ENCODE peak calls at places on chromosomes 11 and 22, in seven cellular contexts. One of them, this sample, is unnamed.

GRCh38 chr22:20099099-20099711 is 16.7 kb upstream of the RANBP1 start:
- DNase-seq in Right ventricle myocardium superior: peak; percentile 22
- DNase-seq in H4: no peak
- DNase-seq in foreskin fibroblast: no peak
- DNase-seq in GM03348: no peak
- DNase-seq in stimulated activated CD4-positive, alpha-beta T cell treated with anti-CD3 and anti-CD28 coated beads, Interleukin-2, amount 100 ng/mL, for 24 hours: no peak
- DNase-seq in HFFc6: no peak
- DNase-seq in this sample: no peak

GRCh38 chr11:2377511-2378443 is 667 bp downstream of the CD81 start:
- DNase-seq in Right ventricle myocardium superior: peak; percentile 84
- DNase-seq in H4: no peak
- DNase-seq in foreskin fibroblast: peak; percentile 45
- DNase-seq in GM03348: peak; percentile 92
- DNase-seq in stimulated activated CD4-positive, alpha-beta T cell treated with anti-CD3 and anti-CD28 coated beads, Interleukin-2, amount 100 ng/mL, for 24 hours: peak; percentile 72
- DNase-seq in HFFc6: no peak
- DNase-seq in this sample: no peak

GRCh38 chr11:79675081-79675480 is 234.3 kb upstream of the TENM4 start:
- DNase-seq in Right ventricle myocardium superior: no peak
- DNase-seq in H4: no peak
- DNase-seq in foreskin fibroblast: no peak
- DNase-seq in GM03348: no peak
- DNase-seq in stimulated activated CD4-positive, alpha-beta T cell treated with anti-CD3 and anti-CD28 coated beads, Interleukin-2, amount 100 ng/mL, for 24 hours: no peak
- DNase-seq in HFFc6: no peak
- DNase-seq in this sample: no peak

GRCh38 chr11:119196833-119197483 is 9.2 kb upstream of the CBL start:
- DNase-seq in Right ventricle myocardium superior: peak; percentile 8
- DNase-seq in H4: peak; percentile 78
- DNase-seq in foreskin fibroblast: peak; percentile 68
- DNase-seq in GM03348: peak; percentile 85
- DNase-seq in stimulated activated CD4-positive, alpha-beta T cell treated with anti-CD3 and anti-CD28 coated beads, Interleukin-2, amount 100 ng/mL, for 24 hours: peak; percentile 71
- DNase-seq in HFFc6: peak; percentile 77
- DNase-seq in this sample: peak; percentile 57

GRCh38 chr22:37486224-37486845 is at the start of gene MFNG:
- DNase-seq in Right ventricle myocardium superior: peak; percentile 86
- DNase-seq in H4: no peak
- DNase-seq in foreskin fibroblast: peak; percentile 30
- DNase-seq in GM03348: peak; percentile 89
- DNase-seq in stimulated activated CD4-positive, alpha-beta T cell treated with anti-CD3 and anti-CD28 coated beads, Interleukin-2, amount 100 ng/mL, for 24 hours: peak; percentile 75
- DNase-seq in HFFc6: peak; percentile 9
- DNase-seq in this sample: no peak

GRCh38 chr11:93543292-93543977 is at the start of gene SMCO4:
- DNase-seq in Right ventricle myocardium superior: peak; percentile 92
- DNase-seq in H4: peak; percentile 65
- DNase-seq in foreskin fibroblast: peak; percentile 77
- DNase-seq in GM03348: peak; percentile 96
- DNase-seq in stimulated activated CD4-positive, alpha-beta T cell treated with anti-CD3 and anti-CD28 coated beads, Interleukin-2, amount 100 ng/mL, for 24 hours: peak; percentile 68
- DNase-seq in HFFc6: peak; percentile 48
- DNase-seq in this sample: peak; percentile 55

GRCh38 chr22:26322179-26322905 is 106.7 kb upstream of the ASPHD2 start:
- DNase-seq in Right ventricle myocardium superior: no peak
- DNase-seq in H4: peak; percentile 84
- DNase-seq in foreskin fibroblast: peak; percentile 97
- DNase-seq in GM03348: peak; percentile 90
- DNase-seq in stimulated activated CD4-positive, alpha-beta T cell treated with anti-CD3 and anti-CD28 coated beads, Interleukin-2, amount 100 ng/mL, for 24 hours: no peak
- DNase-seq in HFFc6: peak; percentile 99
- DNase-seq in this sample: peak; percentile 89

GRCh38 chr11:105960252-105961245 is 61.5 kb downstream of the MSANTD4 start:
- DNase-seq in Right ventricle myocardium superior: no peak
- DNase-seq in H4: no peak
- DNase-seq in foreskin fibroblast: no peak
- DNase-seq in GM03348: no peak
- DNase-seq in stimulated activated CD4-positive, alpha-beta T cell treated with anti-CD3 and anti-CD28 coated beads, Interleukin-2, amount 100 ng/mL, for 24 hours: no peak
- DNase-seq in HFFc6: no peak
- DNase-seq in this sample: no peak

GRCh38 chr22:22848364-22848866 is 39.2 kb upstream of the IGLL5 start:
- DNase-seq in Right ventricle myocardium superior: peak; percentile 70
- DNase-seq in H4: peak; percentile 18
- DNase-seq in foreskin fibroblast: peak; percentile 14
- DNase-seq in GM03348: peak; percentile 74
- DNase-seq in stimulated activated CD4-positive, alpha-beta T cell treated with anti-CD3 and anti-CD28 coated beads, Interleukin-2, amount 100 ng/mL, for 24 hours: peak; percentile 80
- DNase-seq in HFFc6: no peak
- DNase-seq in this sample: peak; percentile 13

GRCh38 chr11:3000032-3000961 is 8.2 kb upstream of the NAP1L4 start:
- DNase-seq in Right ventricle myocardium superior: peak; percentile 87
- DNase-seq in H4: peak; percentile 58
- DNase-seq in foreskin fibroblast: peak; percentile 41
- DNase-seq in GM03348: no peak
- DNase-seq in stimulated activated CD4-positive, alpha-beta T cell treated with anti-CD3 and anti-CD28 coated beads, Interleukin-2, amount 100 ng/mL, for 24 hours: no peak
- DNase-seq in HFFc6: no peak
- DNase-seq in this sample: no peak

GRCh38 chr11:126561327-126561893 is 205.9 kb downstream of the ST3GAL4 start:
- DNase-seq in Right ventricle myocardium superior: no peak
- DNase-seq in H4: peak; percentile 53
- DNase-seq in foreskin fibroblast: peak; percentile 53
- DNase-seq in GM03348: peak; percentile 75
- DNase-seq in stimulated activated CD4-positive, alpha-beta T cell treated with anti-CD3 and anti-CD28 coated beads, Interleukin-2, amount 100 ng/mL, for 24 hours: peak; percentile 28
- DNase-seq in HFFc6: peak; percentile 37
- DNase-seq in this sample: peak; percentile 51

GRCh38 chr22:26689553-26690301 is 32.3 kb downstream of the MIAT start:
- DNase-seq in Right ventricle myocardium superior: no peak
- DNase-seq in H4: no peak
- DNase-seq in foreskin fibroblast: no peak
- DNase-seq in GM03348: no peak
- DNase-seq in stimulated activated CD4-positive, alpha-beta T cell treated with anti-CD3 and anti-CD28 coated beads, Interleukin-2, amount 100 ng/mL, for 24 hours: no peak
- DNase-seq in HFFc6: no peak
- DNase-seq in this sample: no peak

GRCh38 chr11:7577226-7577882 is 63.6 kb downstream of the PPFIBP2 start:
- DNase-seq in Right ventricle myocardium superior: no peak
- DNase-seq in H4: no peak
- DNase-seq in foreskin fibroblast: peak; percentile 26
- DNase-seq in GM03348: peak; percentile 54
- DNase-seq in stimulated activated CD4-positive, alpha-beta T cell treated with anti-CD3 and anti-CD28 coated beads, Interleukin-2, amount 100 ng/mL, for 24 hours: no peak
- DNase-seq in HFFc6: peak; percentile 32
- DNase-seq in this sample: no peak

GRCh38 chr11:102456381-102456780 is 3.8 kb upstream of the TMEM123 start:
- DNase-seq in Right ventricle myocardium superior: no peak
- DNase-seq in H4: no peak
- DNase-seq in foreskin fibroblast: no peak
- DNase-seq in GM03348: peak; percentile 50
- DNase-seq in stimulated activated CD4-positive, alpha-beta T cell treated with anti-CD3 and anti-CD28 coated beads, Interleukin-2, amount 100 ng/mL, for 24 hours: no peak
- DNase-seq in HFFc6: no peak
- DNase-seq in this sample: peak; percentile 25

GRCh38 chr22:37765498-37765897 is 42.2 kb upstream of the GCAT start:
- DNase-seq in Right ventricle myocardium superior: peak; percentile 71
- DNase-seq in H4: no peak
- DNase-seq in foreskin fibroblast: no peak
- DNase-seq in GM03348: no peak
- DNase-seq in stimulated activated CD4-positive, alpha-beta T cell treated with anti-CD3 and anti-CD28 coated beads, Interleukin-2, amount 100 ng/mL, for 24 hours: no peak
- DNase-seq in HFFc6: no peak
- DNase-seq in this sample: no peak

GRCh38 chr11:116984589-116984988 is 113.6 kb downstream of the SIK3 start:
- DNase-seq in Right ventricle myocardium superior: no peak
- DNase-seq in H4: no peak
- DNase-seq in foreskin fibroblast: peak; percentile 89
- DNase-seq in GM03348: peak; percentile 76
- DNase-seq in stimulated activated CD4-positive, alpha-beta T cell treated with anti-CD3 and anti-CD28 coated beads, Interleukin-2, amount 100 ng/mL, for 24 hours: no peak
- DNase-seq in HFFc6: peak; percentile 95
- DNase-seq in this sample: peak; percentile 95

GRCh38 chr11:128458316-128458715 is 129.0 kb downstream of the ETS1 start:
- DNase-seq in Right ventricle myocardium superior: no peak
- DNase-seq in H4: no peak
- DNase-seq in foreskin fibroblast: peak; percentile 76
- DNase-seq in GM03348: peak; percentile 64
- DNase-seq in stimulated activated CD4-positive, alpha-beta T cell treated with anti-CD3 and anti-CD28 coated beads, Interleukin-2, amount 100 ng/mL, for 24 hours: no peak
- DNase-seq in HFFc6: peak; percentile 78
- DNase-seq in this sample: no peak

GRCh38 chr11:59193741-59194140 is 19.0 kb downstream of the MPEG1 start:
- DNase-seq in Right ventricle myocardium superior: no peak
- DNase-seq in H4: no peak
- DNase-seq in foreskin fibroblast: no peak
- DNase-seq in GM03348: no peak
- DNase-seq in stimulated activated CD4-positive, alpha-beta T cell treated with anti-CD3 and anti-CD28 coated beads, Interleukin-2, amount 100 ng/mL, for 24 hours: no peak
- DNase-seq in HFFc6: no peak
- DNase-seq in this sample: no peak

GRCh38 chr11:96708469-96708868 is 318.7 kb downstream of the JRKL start:
- DNase-seq in Right ventricle myocardium superior: no peak
- DNase-seq in H4: no peak
- DNase-seq in foreskin fibroblast: no peak
- DNase-seq in GM03348: no peak
- DNase-seq in stimulated activated CD4-positive, alpha-beta T cell treated with anti-CD3 and anti-CD28 coated beads, Interleukin-2, amount 100 ng/mL, for 24 hours: no peak
- DNase-seq in HFFc6: no peak
- DNase-seq in this sample: no peak

GRCh38 chr11:13942908-13943505 is 19.5 kb upstream of the SPON1 start:
- DNase-seq in Right ventricle myocardium superior: no peak
- DNase-seq in H4: peak; percentile 57
- DNase-seq in foreskin fibroblast: peak; percentile 65
- DNase-seq in GM03348: peak; percentile 12
- DNase-seq in stimulated activated CD4-positive, alpha-beta T cell treated with anti-CD3 and anti-CD28 coated beads, Interleukin-2, amount 100 ng/mL, for 24 hours: no peak
- DNase-seq in HFFc6: peak; percentile 51
- DNase-seq in this sample: peak; percentile 33

GRCh38 chr22:23856721-23857605 is 712 bp upstream of the SLC2A11 start:
- DNase-seq in Right ventricle myocardium superior: peak; percentile 61
- DNase-seq in H4: no peak
- DNase-seq in foreskin fibroblast: no peak
- DNase-seq in GM03348: peak; percentile 64
- DNase-seq in stimulated activated CD4-positive, alpha-beta T cell treated with anti-CD3 and anti-CD28 coated beads, Interleukin-2, amount 100 ng/mL, for 24 hours: no peak
- DNase-seq in HFFc6: peak; percentile 68
- DNase-seq in this sample: no peak

GRCh38 chr22:40853330-40853729 is 3.1 kb downstream of the ST13 start:
- DNase-seq in Right ventricle myocardium superior: no peak
- DNase-seq in H4: no peak
- DNase-seq in foreskin fibroblast: no peak
- DNase-seq in GM03348: no peak
- DNase-seq in stimulated activated CD4-positive, alpha-beta T cell treated with anti-CD3 and anti-CD28 coated beads, Interleukin-2, amount 100 ng/mL, for 24 hours: no peak
- DNase-seq in HFFc6: no peak
- DNase-seq in this sample: no peak

GRCh38 chr11:117180020-117180419 is 1.5 kb downstream of the SIDT2 start:
- DNase-seq in Right ventricle myocardium superior: no peak
- DNase-seq in H4: no peak
- DNase-seq in foreskin fibroblast: no peak
- DNase-seq in GM03348: peak; percentile 57
- DNase-seq in stimulated activated CD4-positive, alpha-beta T cell treated with anti-CD3 and anti-CD28 coated beads, Interleukin-2, amount 100 ng/mL, for 24 hours: no peak
- DNase-seq in HFFc6: no peak
- DNase-seq in this sample: no peak

GRCh38 chr11:70536051-70536877 is 137.9 kb downstream of the CTTN start:
- DNase-seq in Right ventricle myocardium superior: peak; percentile 36
- DNase-seq in H4: no peak
- DNase-seq in foreskin fibroblast: no peak
- DNase-seq in GM03348: no peak
- DNase-seq in stimulated activated CD4-positive, alpha-beta T cell treated with anti-CD3 and anti-CD28 coated beads, Interleukin-2, amount 100 ng/mL, for 24 hours: no peak
- DNase-seq in HFFc6: no peak
- DNase-seq in this sample: no peak

GRCh38 chr11:8285228-8285627 is 21.6 kb upstream of the LMO1 start:
- DNase-seq in Right ventricle myocardium superior: no peak
- DNase-seq in H4: no peak
- DNase-seq in foreskin fibroblast: no peak
- DNase-seq in GM03348: no peak
- DNase-seq in stimulated activated CD4-positive, alpha-beta T cell treated with anti-CD3 and anti-CD28 coated beads, Interleukin-2, amount 100 ng/mL, for 24 hours: peak; percentile 6
- DNase-seq in HFFc6: no peak
- DNase-seq in this sample: no peak

GRCh38 chr11:105282658-105283057 is 143.1 kb upstream of the CARD18 start:
- DNase-seq in Right ventricle myocardium superior: no peak
- DNase-seq in H4: no peak
- DNase-seq in foreskin fibroblast: no peak
- DNase-seq in GM03348: no peak
- DNase-seq in stimulated activated CD4-positive, alpha-beta T cell treated with anti-CD3 and anti-CD28 coated beads, Interleukin-2, amount 100 ng/mL, for 24 hours: no peak
- DNase-seq in HFFc6: no peak
- DNase-seq in this sample: no peak

GRCh38 chr11:11486423-11486822 is 133.4 kb upstream of the CSNK2A3 start:
- DNase-seq in Right ventricle myocardium superior: no peak
- DNase-seq in H4: no peak
- DNase-seq in foreskin fibroblast: no peak
- DNase-seq in GM03348: no peak
- DNase-seq in stimulated activated CD4-positive, alpha-beta T cell treated with anti-CD3 and anti-CD28 coated beads, Interleukin-2, amount 100 ng/mL, for 24 hours: no peak
- DNase-seq in HFFc6: no peak
- DNase-seq in this sample: no peak